ENCODE peak calls at places on chromosomes 6 and 20, in four cellular contexts. D is EL, K is GM23338, U is mucosa of descending colon. O is an unnamed sample.

GRCh38 chr6:125170376-125170775 is 16.8 kb downstream of the TPD52L1 start:
- DNase-seq in K (no peak), D (peak), U (no peak), O (peak)

GRCh38 chr20:12860619-12861247 is 148.0 kb upstream of the SPTLC3 start:
- DNase-seq in K (no peak), U (no peak), D (no peak), O (no peak)

GRCh38 chr20:9685011-9685410 is 153.9 kb downstream of the PAK5 start:
- DNase-seq in D (no peak), U (no peak), K (no peak), O (no peak)

GRCh38 chr20:19860742-19861141 is 102.7 kb downstream of the RIN2 start:
- DNase-seq in U (no peak), D (no peak), K (no peak), O (no peak)

GRCh38 chr6:43687437-43688347 is at the start of gene MRPS18A:
- DNase-seq in U (peak), D (peak), K (peak), O (peak)

GRCh38 chr6:23518294-23518693 is 607.7 kb upstream of the NRSN1 start:
- DNase-seq in D (no peak), U (no peak), K (peak), O (no peak)

GRCh38 chr6:87222676-87223075 is 67.3 kb downstream of the ZNF292 start:
- DNase-seq in U (no peak), D (no peak), K (no peak), O (no peak)

GRCh38 chr6:68891419-68891818 is 256.3 kb downstream of the ADGRB3 start:
- DNase-seq in U (no peak), K (no peak), D (no peak), O (no peak)

GRCh38 chr6:26329763-26330511 is 35.1 kb upstream of the BTN3A2 start:
- DNase-seq in U (no peak), K (peak), D (peak), O (no peak)

GRCh38 chr6:127582777-127583462 is 5.9 kb downstream of the C6orf58 start:
- DNase-seq in D (peak), U (no peak), K (no peak), O (peak)

GRCh38 chr6:16004934-16005673 is 123.8 kb upstream of the MYLIP start:
- DNase-seq in D (no peak), U (no peak), K (no peak), O (no peak)

GRCh38 chr6:106080106-106081095 is 5.7 kb upstream of the PRDM1 start:
- DNase-seq in U (no peak), K (no peak), D (no peak), O (no peak)

GRCh38 chr20:58703765-58704331 is 11.2 kb downstream of the NPEPL1 start:
- DNase-seq in U (no peak), K (no peak), D (no peak), O (no peak)

GRCh38 chr6:73180718-73181619 is 44.3 kb downstream of the KHDC1L start:
- DNase-seq in K (peak), U (no peak), D (peak), O (peak)

GRCh38 chr6:36604090-36605060 is 10.2 kb downstream of the SRSF3 start:
- DNase-seq in D (peak), U (no peak), K (no peak), O (no peak)

GRCh38 chr6:80382796-80383195 is 276.3 kb downstream of the BCKDHB start:
- DNase-seq in U (no peak), D (no peak), K (no peak), O (no peak)

GRCh38 chr6:31826793-31827285 is 699 bp upstream of the HSPA1B start:
- DNase-seq in U (peak), D (peak), K (peak), O (peak)

GRCh38 chr6:116265081-116265829 is 11.4 kb upstream of the TSPYL4 start:
- DNase-seq in D (peak), K (no peak), U (peak), O (no peak)

GRCh38 chr6:75286955-75287354 is 2.4 kb upstream of the TMEM30A start:
- DNase-seq in D (no peak), U (no peak), K (no peak), O (no peak)

GRCh38 chr20:1932971-1933370 is 37.8 kb downstream of the SIRPA start:
- DNase-seq in D (no peak), U (no peak), K (no peak), O (no peak)

GRCh38 chr20:3400260-3401155 is 7.0 kb downstream of the DNAAF9 start:
- DNase-seq in D (no peak), K (no peak), U (no peak), O (no peak)

GRCh38 chr6:28977351-28978136 is 27.6 kb downstream of the ZNF311 start:
- DNase-seq in U (no peak), D (peak), K (peak), O (no peak)

GRCh38 chr6:39330476-39330875 is 8.0 kb upstream of the KCNK16 start:
- DNase-seq in U (no peak), D (no peak), K (no peak), O (no peak)

GRCh38 chr20:1278993-1279392 is 12.9 kb downstream of the SNPH start:
- DNase-seq in K (no peak), D (no peak), U (no peak), O (no peak)

GRCh38 chr6:165676435-165677068 is 13.5 kb upstream of the PDE10A start:
- DNase-seq in U (no peak), K (no peak), D (no peak), O (no peak)

GRCh38 chr20:51587145-51587544 is 44.6 kb upstream of the NFATC2 start:
- DNase-seq in K (no peak), D (no peak), U (no peak), O (no peak)

GRCh38 chr20:48729538-48729937 is 98.3 kb downstream of the PREX1 start:
- DNase-seq in K (no peak), D (no peak), U (peak), O (no peak)

GRCh38 chr20:33910056-33910455 is 83.7 kb upstream of the RALY start:
- DNase-seq in K (no peak), U (no peak), D (peak), O (no peak)

GRCh38 chr20:63483834-63484233 is 11.4 kb upstream of the KCNQ2 start:
- DNase-seq in U (no peak), D (no peak), K (peak), O (no peak)

GRCh38 chr6:153058909-153059308 is 56.4 kb upstream of the MTRF1L start:
- DNase-seq in U (no peak), D (no peak), K (no peak), O (no peak)

GRCh38 chr6:169752074-169752623 is 727 bp downstream of the ERMARD start:
- DNase-seq in D (peak), U (no peak), K (peak), O (no peak)

GRCh38 chr6:136566007-136566487 is 15.8 kb upstream of the MAP7 start:
- DNase-seq in K (no peak), D (no peak), U (peak), O (no peak)

GRCh38 chr6:37289931-37290330 is 32.0 kb upstream of the TMEM217 start:
- DNase-seq in D (no peak), U (no peak), K (no peak), O (no peak)

GRCh38 chr20:8723296-8723695 is 345.6 kb upstream of the PLCB4 start:
- DNase-seq in D (no peak), K (no peak), U (no peak), O (no peak)

GRCh38 chr6:137849076-137849708 is 17.9 kb upstream of the TNFAIP3 start:
- DNase-seq in U (no peak), D (no peak), K (no peak), O (no peak)

O was measured in stromal cell of bone marrow.